ENCODE peak calls at places on chromosomes 2 and 18, in five cellular contexts. Y, F, H, N and M are unnamed samples.
A peak's percentile ranks its signal among the peaks of the same experiment; 100 is the strongest.

GRCh38 chr18:55173291-55173690 is 214.0 kb upstream of the CCDC68 start:
- DNase-seq in F (no peak), H (no peak), Y (no peak), N (no peak), M (no peak)

GRCh38 chr2:120220756-120221155 is 2.4 kb downstream of the TMEM185B start:
- DNase-seq in Y (no peak), N (no peak), F (no peak), H (no peak), M (no peak)

GRCh38 chr2:102826904-102827303 is 65.1 kb downstream of the TMEM182 start:
- DNase-seq in N (peak; percentile 20), F (no peak), Y (no peak), H (peak; percentile 13), M (no peak)

GRCh38 chr2:50773533-50773932 is 258.4 kb downstream of the NRXN1 start:
- DNase-seq in N (no peak), F (no peak), H (no peak), Y (no peak), M (no peak)

GRCh38 chr2:181470815-181471214 is 13.6 kb downstream of the ITGA4 start:
- DNase-seq in H (no peak), N (no peak), F (no peak), Y (no peak), M (no peak)

GRCh38 chr2:9251154-9252001 is 44.8 kb downstream of the ASAP2 start:
- DNase-seq in N (peak; percentile 95), Y (no peak), H (peak; percentile 70), F (no peak), M (no peak)

GRCh38 chr18:59484796-59485328 is 125.8 kb upstream of the LMAN1 start:
- DNase-seq in N (peak; percentile 34), F (no peak), H (peak; percentile 86), Y (no peak), M (no peak)

GRCh38 chr2:40286721-40287120 is 165.2 kb downstream of the SLC8A1 start:
- DNase-seq in F (no peak), N (no peak), Y (no peak), H (no peak), M (no peak)

GRCh38 chr2:114113527-114113926 is 223.6 kb downstream of the ACTR3 start:
- DNase-seq in N (no peak), F (no peak), H (no peak), Y (no peak), M (no peak)

GRCh38 chr2:111178730-111179405 is 58.2 kb downstream of the BCL2L11 start:
- DNase-seq in Y (no peak), F (no peak), N (no peak), H (no peak), M (no peak)

GRCh38 chr18:24413148-24413547 is 13.3 kb upstream of the IMPACT start:
- DNase-seq in H (no peak), Y (no peak), N (peak; percentile 38), F (peak; percentile 15), M (no peak)

GRCh38 chr18:63159590-63159989 is 160.0 kb downstream of the BCL2 start:
- DNase-seq in H (no peak), N (no peak), Y (no peak), F (no peak), M (no peak)

GRCh38 chr2:145652992-145653545 is 1133.2 kb upstream of the ZEB2 start:
- DNase-seq in H (peak; percentile 73), N (peak; percentile 95), F (no peak), Y (no peak), M (no peak)

GRCh38 chr2:102317715-102318114 is 6.4 kb downstream of the IL1RL1 start:
- DNase-seq in Y (no peak), N (no peak), F (no peak), H (no peak), M (no peak)

GRCh38 chr2:151805961-151806360 is 22.3 kb downstream of the ARL5A start:
- DNase-seq in H (no peak), N (no peak), F (no peak), Y (no peak), M (no peak)

GRCh38 chr18:36139251-36139650 is 9.6 kb downstream of the ELP2 start:
- DNase-seq in N (no peak), F (no peak), Y (no peak), H (no peak), M (no peak)

GRCh38 chr2:28643324-28643723 is 108.3 kb upstream of the PPP1CB start:
- DNase-seq in H (no peak), N (no peak), F (no peak), Y (peak; percentile 51), M (no peak)

GRCh38 chr18:77366725-77367641 is 117.3 kb downstream of the GALR1 start:
- DNase-seq in Y (peak; percentile 34), H (peak; percentile 33), N (peak; percentile 51), F (peak; percentile 58), M (peak; percentile 71)

GRCh38 chr2:234081970-234082822 is 31.7 kb downstream of the SPP2 start:
- DNase-seq in H (no peak), Y (no peak), N (no peak), F (no peak), M (no peak)